ENCODE peak calls at places on chromosome 7, in seven cellular contexts. M is fibroblast of lung, K is choroid plexus epithelial cell, D is spleen, I is pancreas, X is A549, N is Panc1. B is an unnamed sample.

GRCh38 chr7:149868638-149869290 is 5.0 kb upstream of the ATP6V0E2 start:
- DNase-seq in M (no peak), K (no peak), X (no peak), N (no peak), D (no peak), I (no peak), B (no peak)

GRCh38 chr7:11552676-11553075 is 279.3 kb downstream of the THSD7A start:
- DNase-seq in M (no peak), X (no peak), I (no peak), D (no peak), K (no peak), N (no peak), B (no peak)

GRCh38 chr7:134752006-134752760 is 27.3 kb upstream of the CALD1 start:
- DNase-seq in D (no peak), I (no peak), K (peak), N (no peak), M (peak), X (no peak), B (peak)

GRCh38 chr7:1754345-1754908 is 84.3 kb downstream of the ELFN1 start:
- DNase-seq in M (no peak), N (no peak), D (no peak), K (no peak), I (no peak), X (no peak), B (no peak)

GRCh38 chr7:140222797-140223196 is 46.0 kb upstream of the KDM7A start:
- DNase-seq in D (peak), M (no peak), X (no peak), I (no peak), N (no peak), K (no peak), B (no peak)

GRCh38 chr7:22935269-22935668 is 78.7 kb downstream of the HYCC1 start:
- DNase-seq in I (no peak), X (no peak), D (no peak), K (no peak), N (no peak), M (no peak), B (no peak)

GRCh38 chr7:127810691-127811660 is 159.0 kb downstream of the SND1 start:
- DNase-seq in D (no peak), N (no peak), I (no peak), K (no peak), X (no peak), M (no peak), B (no peak)

GRCh38 chr7:21370283-21370982 is 57.5 kb upstream of the SP4 start:
- DNase-seq in D (no peak), X (no peak), K (no peak), I (no peak), M (no peak), N (no peak), B (peak)

GRCh38 chr7:30344513-30344912 is 60.1 kb downstream of the ZNRF2 start:
- DNase-seq in K (no peak), N (no peak), M (no peak), I (no peak), X (no peak), D (no peak), B (no peak)

GRCh38 chr7:8277394-8277982 is 15.5 kb upstream of the ICA1 start:
- DNase-seq in M (no peak), I (no peak), N (peak), X (peak), K (no peak), D (no peak), B (peak)

GRCh38 chr7:2266911-2267310 is 24.9 kb downstream of the NUDT1 start:
- DNase-seq in M (peak), N (no peak), D (no peak), X (peak), I (no peak), K (peak), B (peak)

GRCh38 chr7:129188892-129189660 is 643 bp downstream of the SMO start:
- DNase-seq in M (peak), K (peak), D (peak), I (no peak), N (no peak), X (peak), B (no peak)

GRCh38 chr7:119026391-119026790 is 801.9 kb downstream of the ANKRD7 start:
- DNase-seq in N (no peak), M (no peak), K (no peak), X (no peak), D (no peak), I (no peak), B (no peak)

GRCh38 chr7:132393789-132394261 is 182.4 kb downstream of the PLXNA4 start:
- DNase-seq in D (peak), K (no peak), I (peak), N (no peak), X (no peak), M (peak), B (no peak)

GRCh38 chr7:124566576-124566975 is 199.0 kb downstream of the GPR37 start:
- DNase-seq in I (no peak), K (peak), X (peak), M (peak), D (no peak), N (no peak), B (peak)

GRCh38 chr7:80392229-80393169 is 119.4 kb downstream of the GNAT3 start:
- DNase-seq in X (peak), K (peak), I (no peak), D (no peak), M (peak), N (no peak), B (peak)

GRCh38 chr7:69564454-69565417 is 33.5 kb upstream of the AUTS2 start:
- DNase-seq in I (no peak), K (peak), N (no peak), M (peak), D (no peak), X (no peak), B (no peak)

GRCh38 chr7:105591522-105591921 is 10.2 kb upstream of the EFCAB10 start:
- DNase-seq in N (no peak), I (no peak), M (no peak), D (no peak), K (no peak), X (no peak), B (no peak)

GRCh38 chr7:30698481-30698880 is 16.2 kb upstream of the CRHR2 start:
- DNase-seq in I (no peak), N (no peak), X (no peak), D (peak), K (no peak), M (no peak), B (no peak)

GRCh38 chr7:30428586-30429530 is 49.7 kb downstream of the NOD1 start:
- DNase-seq in N (no peak), I (no peak), X (no peak), D (no peak), K (no peak), M (no peak), B (no peak)

GRCh38 chr7:66140924-66141323 is 26.3 kb downstream of the CRCP start:
- DNase-seq in K (peak), I (peak), D (no peak), N (no peak), X (no peak), M (peak), B (peak)

GRCh38 chr7:27997188-27997707 is 183.3 kb downstream of the JAZF1 start:
- DNase-seq in K (no peak), D (no peak), I (no peak), N (no peak), X (no peak), M (no peak), B (no peak)

GRCh38 chr7:112739436-112740180 is 50.6 kb downstream of the TMEM168 start:
- DNase-seq in M (no peak), N (no peak), X (no peak), K (no peak), I (peak), D (no peak), B (no peak)

GRCh38 chr7:15921576-15921975 is 235.1 kb upstream of the MEOX2 start:
- DNase-seq in M (no peak), I (no peak), D (no peak), X (no peak), N (no peak), K (peak), B (peak)

GRCh38 chr7:106858618-106859532 is 6.2 kb upstream of the PIK3CG start:
- DNase-seq in K (no peak), X (no peak), D (peak), M (no peak), I (peak), N (no peak), B (no peak)

GRCh38 chr7:69768986-69769595 is 170.8 kb downstream of the AUTS2 start:
- DNase-seq in M (no peak), X (no peak), N (no peak), D (no peak), K (peak), I (no peak), B (no peak)

GRCh38 chr7:96359876-96360275 is 38.0 kb upstream of the SLC25A13 start:
- DNase-seq in M (no peak), N (no peak), X (no peak), I (no peak), D (no peak), K (no peak), B (no peak)

GRCh38 chr7:99393363-99394187 is 14.8 kb downstream of the PDAP1 start:
- DNase-seq in I (peak), X (no peak), D (no peak), M (peak), K (no peak), N (no peak), B (no peak)

GRCh38 chr7:151104411-151105235 is 18.3 kb downstream of the AGAP3 start:
- DNase-seq in K (peak), D (no peak), X (no peak), M (peak), I (peak), N (no peak), B (no peak)

GRCh38 chr7:42730621-42731020 is 181.2 kb downstream of the C7orf25 start:
- DNase-seq in I (no peak), K (no peak), X (no peak), M (no peak), N (no peak), D (no peak), B (no peak)

GRCh38 chr7:21767300-21767900 is 178.3 kb downstream of the CDCA7L start:
- DNase-seq in X (peak), I (peak), N (peak), K (peak), M (peak), D (no peak), B (peak)

GRCh38 chr7:47905071-47905920 is 43.0 kb downstream of the PKD1L1 start:
- DNase-seq in X (no peak), N (no peak), K (peak), M (no peak), I (no peak), D (no peak), B (no peak)

GRCh38 chr7:36390199-36391090 is 783 bp downstream of the ANLN start:
- DNase-seq in I (peak), K (peak), X (peak), D (peak), M (peak), N (peak), B (peak)

GRCh38 chr7:143248781-143249354 is 14.4 kb upstream of the GSTK1 start:
- DNase-seq in I (no peak), M (no peak), K (peak), N (no peak), X (no peak), D (no peak), B (peak)

GRCh38 chr7:112529486-112529885 is 48.7 kb downstream of the LSMEM1 start:
- DNase-seq in N (no peak), X (no peak), I (no peak), D (no peak), M (no peak), K (peak), B (peak)

GRCh38 chr7:83065714-83066113 is 97.0 kb downstream of the PCLO start:
- DNase-seq in I (no peak), K (peak), D (no peak), N (no peak), X (no peak), M (peak), B (peak)

GRCh38 chr7:104857458-104858425 is 156.3 kb upstream of the KMT2E start:
- DNase-seq in K (peak), D (no peak), N (no peak), I (no peak), X (no peak), M (no peak), B (no peak)

GRCh38 chr7:46205478-46205877 is 284.4 kb upstream of the IGFBP3 start:
- DNase-seq in N (no peak), K (no peak), X (no peak), M (no peak), D (no peak), I (no peak), B (peak)

GRCh38 chr7:139284252-139284896 is 53.3 kb downstream of the UBN2 start:
- DNase-seq in M (no peak), X (no peak), D (no peak), I (no peak), K (no peak), N (no peak), B (no peak)

GRCh38 chr7:102407910-102408309 is 11.7 kb downstream of the PRKRIP1 start:
- DNase-seq in N (no peak), K (no peak), X (no peak), M (no peak), D (no peak), I (no peak), B (no peak)

GRCh38 chr7:102400360-102400759 is 4.2 kb downstream of the PRKRIP1 start:
- DNase-seq in X (no peak), I (no peak), D (no peak), N (no peak), M (no peak), K (no peak), B (no peak)

GRCh38 chr7:102403563-102403962 is 7.4 kb downstream of the PRKRIP1 start:
- DNase-seq in M (no peak), K (no peak), I (no peak), D (no peak), X (no peak), N (no peak), B (no peak)

GRCh38 chr7:102409340-102409739 is 13.2 kb downstream of the PRKRIP1 start:
- DNase-seq in D (no peak), M (no peak), X (no peak), I (no peak), N (no peak), K (no peak), B (no peak)

GRCh38 chr7:102404005-102404861 is 8.1 kb downstream of the PRKRIP1 start:
- DNase-seq in M (peak), D (peak), K (peak), X (peak), I (no peak), N (peak), B (peak)
- TF ChIP-seq CTCF in M (peak), D (peak), K (peak), X (peak), I (peak), N (peak), B (peak)

GRCh38 chr7:130902755-130903357 is 168.8 kb upstream of the KLF14 start:
- DNase-seq in M (no peak), D (no peak), N (peak), X (no peak), K (no peak), I (no peak), B (no peak)
- H3K4me3 ChIP-seq in M (peak), D (no peak), N (no peak), X (peak), K (no peak), I (no peak), B (no peak)

DNA sequence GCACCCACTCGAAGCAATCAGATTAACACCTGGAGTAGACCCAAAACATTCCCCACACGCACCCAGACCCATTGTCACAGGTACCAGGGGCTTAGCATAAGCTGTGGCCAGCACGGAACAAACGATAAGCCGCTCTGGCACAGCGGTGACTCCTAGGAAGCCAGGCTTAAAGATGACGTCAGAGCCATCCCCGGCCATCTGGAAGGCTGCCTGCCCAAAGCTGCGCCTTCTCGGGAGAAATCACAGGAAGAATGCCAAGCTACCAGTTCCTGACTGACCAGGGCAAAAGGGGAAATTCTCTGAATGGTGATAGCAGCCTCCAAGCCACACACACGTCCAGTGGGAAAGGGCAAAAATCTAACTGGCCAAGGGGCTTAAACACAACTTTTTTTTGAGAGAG is 13.0 kb upstream of the WIPI2 start:
- DNase-seq in M (peak), D (no peak), K (peak), N (no peak), I (peak), X (no peak), B (no peak)
- TF ChIP-seq CTCF in M (no peak), D (no peak), K (no peak), N (no peak), I (no peak), X (no peak), B (no peak)

DNA sequence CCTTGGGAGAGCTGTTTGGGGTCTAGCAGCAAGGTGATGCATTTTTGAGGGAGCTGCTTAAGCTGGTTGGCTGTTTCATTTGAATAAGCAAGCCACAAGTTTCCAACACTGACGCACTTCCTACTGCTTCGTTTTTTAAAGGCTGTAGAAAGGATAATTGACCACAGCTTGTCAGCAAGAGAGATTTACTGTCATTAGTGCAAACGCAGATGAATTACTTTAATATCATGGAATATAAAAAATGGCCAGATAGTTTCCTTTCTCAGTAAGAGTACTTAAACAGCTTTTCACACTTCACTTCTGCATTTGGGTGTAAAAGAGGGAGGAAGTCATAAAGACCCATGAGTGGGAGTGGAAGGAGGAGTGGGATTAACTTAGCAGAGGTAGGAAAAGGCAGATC is 61.5 kb downstream of the FZD1 start:
- DNase-seq in K (no peak), M (no peak), I (no peak), D (no peak), N (no peak), X (no peak), B (no peak)
- H3K4me3 ChIP-seq in K (no peak), M (no peak), I (no peak), D (no peak), N (no peak), X (no peak), B (no peak)

GRCh38 chr7:55275291-55276200 is 89.6 kb upstream of the LANCL2 start:
- DNase-seq in M (no peak), I (no peak), D (no peak), K (no peak), X (no peak), N (no peak), B (no peak)
- TF ChIP-seq CTCF in M (no peak), I (no peak), D (no peak), K (no peak), X (no peak), N (no peak), B (no peak)

GRCh38 chr7:108417926-108418325 is 38.3 kb downstream of the NRCAM start:
- DNase-seq in K (peak), X (no peak), N (no peak), M (no peak), I (no peak), D (no peak), B (no peak)

GRCh38 chr7:108413782-108414492 is 42.3 kb downstream of the NRCAM start:
- DNase-seq in N (no peak), I (no peak), K (peak), D (no peak), X (peak), M (peak), B (peak)

GRCh38 chr7:108417144-108417543 is 39.1 kb downstream of the NRCAM start:
- DNase-seq in X (no peak), D (no peak), N (no peak), M (no peak), K (no peak), I (no peak), B (no peak)

GRCh38 chr7:108413337-108413736 is 42.9 kb downstream of the NRCAM start:
- DNase-seq in X (no peak), M (no peak), N (no peak), K (no peak), I (no peak), D (no peak), B (no peak)

GRCh38 chr7:108415821-108416536 is 40.3 kb downstream of the NRCAM start:
- DNase-seq in M (peak), X (peak), N (no peak), K (peak), D (no peak), I (no peak), B (peak)
- H3K4me3 ChIP-seq in M (no peak), X (no peak), N (no peak), K (no peak), D (no peak), I (no peak), B (no peak)

GRCh38 chr7:122887198-122887597 is 938 bp upstream of the CADPS2 start:
- DNase-seq in X (peak), M (peak), I (peak), N (peak), D (peak), K (peak), B (peak)
- TF ChIP-seq CTCF in X (no peak), M (peak), I (no peak), N (peak), D (no peak), K (peak), B (peak)

GRCh38 chr7:37915438-37915837 is 1.2 kb downstream of the SFRP4 start:
- DNase-seq in N (no peak), K (no peak), X (no peak), D (no peak), M (no peak), I (no peak), B (no peak)
- H3K4me3 ChIP-seq in N (no peak), K (no peak), X (peak), D (peak), M (no peak), I (no peak), B (no peak)

B was measured in epithelial cell of esophagus.